ENCODE peak calls at places on chromosome 16, in nine cellular contexts. B, Y, F, I, D, C, O, N and U are unnamed samples.

GRCh38 chr16:29767062-29767461 is 11.0 kb upstream of the ZG16 start:
- DNase-seq in N (no peak), F (no peak), D (no peak), O (no peak), Y (no peak), B (no peak), C (no peak), I (no peak), U (no peak)

GRCh38 chr16:84504420-84505248 is at the start of gene MEAK7:
- DNase-seq in I (peak), C (peak), D (peak), O (peak), B (peak), Y (peak), N (peak), F (peak), U (peak)

GRCh38 chr16:75758215-75758614 is 31.9 kb upstream of the CPHXL start:
- DNase-seq in C (no peak), D (no peak), I (no peak), N (no peak), Y (no peak), O (no peak), F (peak), B (no peak), U (no peak)

GRCh38 chr16:35391328-35391727 is 1931.9 kb downstream of the TP53TG3F start:
- DNase-seq in I (no peak), F (peak), N (no peak), B (no peak), Y (no peak), D (no peak), O (peak), C (peak), U (no peak)

GRCh38 chr16:12459993-12460392 is 343.7 kb downstream of the CPPED1 start:
- DNase-seq in D (no peak), B (no peak), F (no peak), N (no peak), Y (no peak), C (no peak), I (no peak), O (peak), U (no peak)

GRCh38 chr16:49514391-49514980 is 140.9 kb downstream of the C16orf78 start:
- DNase-seq in I (no peak), O (no peak), D (no peak), Y (no peak), F (no peak), N (no peak), C (no peak), B (no peak), U (no peak)

GRCh38 chr16:20622498-20622870 is 46.3 kb upstream of the ACSM2B start:
- DNase-seq in F (no peak), O (no peak), B (no peak), Y (no peak), N (no peak), I (no peak), D (no peak), C (no peak), U (no peak)

GRCh38 chr16:83363521-83363920 is 444.3 kb upstream of the HSBP1 start:
- DNase-seq in Y (no peak), I (no peak), D (no peak), O (no peak), F (peak), B (no peak), C (no peak), N (no peak), U (no peak)

GRCh38 chr16:50804290-50804907 is 62.5 kb downstream of the CYLD start:
- DNase-seq in F (no peak), O (no peak), C (no peak), D (no peak), B (no peak), I (no peak), N (no peak), Y (no peak), U (no peak)

GRCh38 chr16:67165121-67166034 is 833 bp downstream of the HSF4 start:
- DNase-seq in Y (no peak), D (no peak), I (no peak), B (no peak), F (no peak), O (no peak), N (no peak), C (no peak), U (no peak)

GRCh38 chr16:4314532-4315184 is 1.2 kb upstream of the GLIS2 start:
- DNase-seq in I (peak), F (peak), B (no peak), Y (no peak), D (no peak), C (no peak), N (no peak), O (peak), U (peak)

GRCh38 chr16:12311887-12312286 is 335.4 kb downstream of the SNX29 start:
- DNase-seq in N (no peak), I (no peak), F (no peak), Y (no peak), B (no peak), C (no peak), O (no peak), D (no peak), U (no peak)

GRCh38 chr16:71352466-71352865 is 6.1 kb upstream of the CALB2 start:
- DNase-seq in C (no peak), F (no peak), B (no peak), N (no peak), I (no peak), O (no peak), D (no peak), Y (no peak), U (no peak)

GRCh38 chr16:81376880-81377279 is 62.1 kb downstream of the GAN start:
- DNase-seq in O (peak), F (peak), D (no peak), Y (no peak), N (no peak), B (no peak), C (peak), I (no peak), U (no peak)

GRCh38 chr16:12403746-12404658 is 399.7 kb downstream of the CPPED1 start:
- DNase-seq in O (no peak), N (no peak), I (peak), F (no peak), D (no peak), B (no peak), Y (no peak), C (no peak), U (no peak)